ENCODE peak calls at places on chromosomes 2 and 18, in eight cellular contexts. R is activated T-helper 1 cell treated with anti-CD3 and anti-CD28 coated beads, Interleukin-12 subunit alpha, Interleukin-12 subunit beta, Interleukin-2, Interleukin-4 antibody, amounts not matched to agents 30 ng/mL and 10 ng/mL and 1 ng/mL, durations not matched to agents 14 hours and 24 hours and 36 hours; T is NCI-H748 treated with DMSO at 0.1 percent for 48 hours; L is stimulated activated CD4-positive, alpha-beta T cell treated with anti-CD3 and anti-CD28 coated beads, Interleukin-2, amount 100 ng/mL, for 24 hours; D is stimulated activated CD8-positive, alpha-beta memory T cell treated with anti-CD3 and anti-CD28 coated beads, Interleukin-4, amount 100 ng/mL, for 1 hour; Y is HFF-Myc; M is SW480; X is EL. J is an unnamed sample.

GRCh38 chr2:121095257-121096080 is 189.5 kb downstream of the TFCP2L1 start:
- DNase-seq in X (peak), R (no peak), Y (no peak), M (peak), T (peak), D (no peak), L (peak), J (no peak)

GRCh38 chr18:29651121-29651675 is 1391.3 kb downstream of the DSC3 start:
- DNase-seq in Y (no peak), M (no peak), D (no peak), X (peak), L (no peak), R (no peak), T (no peak), J (no peak)

GRCh38 chr2:238471-239268 is 25.2 kb downstream of the SH3YL1 start:
- DNase-seq in X (no peak), T (no peak), L (no peak), R (no peak), D (no peak), Y (no peak), M (no peak), J (no peak)

GRCh38 chr18:11500153-11501122 is 109.0 kb upstream of the SLC35G4 start:
- DNase-seq in D (no peak), L (no peak), T (no peak), R (no peak), Y (peak), M (peak), X (peak), J (no peak)

GRCh38 chr18:5430131-5430530 is 113.7 kb downstream of the EPB41L3 start:
- DNase-seq in T (no peak), L (no peak), R (no peak), Y (no peak), X (no peak), D (no peak), M (no peak), J (no peak)

GRCh38 chr2:114213808-114214207 is 228.6 kb upstream of the DPP10 start:
- DNase-seq in M (no peak), T (no peak), L (no peak), Y (no peak), D (no peak), R (no peak), X (no peak), J (no peak)

GRCh38 chr2:235854276-235854675 is 313.9 kb downstream of the GBX2 start:
- DNase-seq in M (no peak), X (no peak), R (no peak), D (no peak), L (no peak), T (no peak), Y (no peak), J (no peak)

GRCh38 chr2:114066186-114066747 is 176.4 kb downstream of the ACTR3 start:
- DNase-seq in D (no peak), Y (no peak), T (no peak), L (no peak), M (no peak), X (no peak), R (no peak), J (no peak)

GRCh38 chr2:211093743-211094303 is 537.4 kb downstream of the CPS1 start:
- DNase-seq in M (peak), Y (no peak), T (peak), D (no peak), X (no peak), L (no peak), R (no peak), J (no peak)

GRCh38 chr2:239339726-239340654 is 60.8 kb downstream of the HDAC4 start:
- DNase-seq in T (no peak), L (peak), R (peak), Y (no peak), M (no peak), X (no peak), D (no peak), J (no peak)

GRCh38 chr2:158184556-158185343 is 83.1 kb downstream of the UPP2 start:
- DNase-seq in Y (no peak), D (no peak), X (peak), L (no peak), R (no peak), T (no peak), M (no peak), J (no peak)

GRCh38 chr2:239726631-239727181 is 298.4 kb downstream of the NDUFA10 start:
- DNase-seq in T (no peak), D (no peak), L (no peak), Y (no peak), M (no peak), R (no peak), X (no peak), J (no peak)

GRCh38 chr18:32175265-32175664 is 14.6 kb upstream of the MEP1B start:
- DNase-seq in D (no peak), M (no peak), R (no peak), X (no peak), T (peak), L (no peak), Y (no peak), J (no peak)

GRCh38 chr2:64837925-64838641 is 151.1 kb upstream of the SLC1A4 start:
- DNase-seq in M (peak), R (no peak), D (no peak), Y (no peak), T (no peak), X (peak), L (no peak), J (no peak)

GRCh38 chr2:19569300-19569791 is 210.9 kb upstream of the OSR1 start:
- DNase-seq in R (no peak), L (no peak), M (no peak), T (no peak), Y (no peak), D (no peak), X (peak), J (no peak)

GRCh38 chr2:175035806-175036205 is 30.6 kb upstream of the CHN1 start:
- DNase-seq in Y (no peak), T (no peak), R (no peak), L (no peak), D (no peak), M (no peak), X (no peak), J (no peak)

GRCh38 chr18:30675072-30675471 is 367.5 kb downstream of the DSC3 start:
- DNase-seq in T (no peak), L (no peak), M (no peak), Y (no peak), R (no peak), D (no peak), X (no peak), J (no peak)

GRCh38 chr18:23356915-23357421 is 96.1 kb upstream of the RIOK3 start:
- DNase-seq in X (no peak), M (no peak), T (no peak), Y (no peak), D (no peak), R (no peak), L (no peak), J (no peak)

GRCh38 chr2:136137982-136138381 is 20.0 kb upstream of the CXCR4 start:
- DNase-seq in L (no peak), D (no peak), M (no peak), T (no peak), X (no peak), Y (no peak), R (no peak), J (no peak)

GRCh38 chr18:46704189-46704588 is 47.2 kb upstream of the LOXHD1 start:
- DNase-seq in L (no peak), Y (no peak), T (no peak), M (no peak), R (no peak), D (no peak), X (no peak), J (no peak)

GRCh38 chr2:197090713-197091367 is 164.3 kb upstream of the PGAP1 start:
- DNase-seq in Y (no peak), X (no peak), D (no peak), M (peak), L (no peak), T (no peak), R (no peak), J (no peak)

GRCh38 chr18:79876497-79876896 is 75.0 kb downstream of the SLC66A2 start:
- DNase-seq in D (no peak), Y (no peak), T (no peak), X (no peak), R (no peak), L (no peak), M (no peak), J (no peak)

J was measured in NCI-H1436 treated with DMSO at 0.1 percent for 48 hours.